ENCODE peak calls at places on chromosomes 6 and 20, in ten cellular contexts. F, T, S, J, P, E, Q, V, N and R are unnamed samples.

GRCh38 chr6:141483561-141484061 is 649.1 kb upstream of the GJE1 start:
- DNase-seq in F (peak; percentile 77), T (peak; percentile 47), S (peak; percentile 49), J (peak; percentile 9), P (peak; percentile 24), E (peak; percentile 8), Q (no peak), V (no peak), N (peak; percentile 48), R (no peak)

GRCh38 chr6:44246663-44247337 is at the start of gene HSP90AB1:
- DNase-seq in F (peak; percentile 98), T (peak; percentile 98), S (peak; percentile 92), J (peak; percentile 87), P (peak; percentile 98), E (peak; percentile 97), Q (peak; percentile 97), V (peak; percentile 96), N (peak; percentile 95), R (peak; percentile 94)

GRCh38 chr20:20638877-20639276 is 73.6 kb downstream of the RALGAPA2 start:
- DNase-seq in F (no peak), T (no peak), S (no peak), J (no peak), P (no peak), E (no peak), Q (no peak), V (no peak), N (no peak), R (no peak)

GRCh38 chr20:25247100-25247665 is 702 bp upstream of the PYGB start:
- DNase-seq in F (peak; percentile 28), T (peak; percentile 79), S (peak; percentile 60), J (no peak), P (peak; percentile 53), E (peak; percentile 72), Q (peak; percentile 64), V (no peak), N (no peak), R (peak; percentile 75)

GRCh38 chr6:37239950-37240713 is 17.4 kb upstream of the TBC1D22B start:
- DNase-seq in F (peak; percentile 69), T (peak; percentile 89), S (peak; percentile 60), J (peak; percentile 54), P (peak; percentile 90), E (peak; percentile 92), Q (peak; percentile 72), V (no peak), N (peak; percentile 8), R (peak; percentile 94)

GRCh38 chr20:13085275-13085674 is 76.5 kb downstream of the SPTLC3 start:
- DNase-seq in F (no peak), T (no peak), S (no peak), J (no peak), P (no peak), E (no peak), Q (no peak), V (no peak), N (no peak), R (no peak)

GRCh38 chr6:29602564-29603361 is 17.8 kb downstream of the OR2H2 start:
- DNase-seq in F (peak; percentile 7), T (no peak), S (peak; percentile 31), J (no peak), P (no peak), E (no peak), Q (no peak), V (peak; percentile 75), N (no peak), R (no peak)

GRCh38 chr20:60209048-60209447 is 250.8 kb downstream of the CDH26 start:
- DNase-seq in F (no peak), T (no peak), S (peak; percentile 38), J (no peak), P (no peak), E (no peak), Q (no peak), V (no peak), N (no peak), R (no peak)

GRCh38 chr6:44451803-44452690 is 64.5 kb downstream of the CDC5L start:
- DNase-seq in F (no peak), T (no peak), S (no peak), J (no peak), P (no peak), E (no peak), Q (no peak), V (no peak), N (no peak), R (no peak)

GRCh38 chr6:142294681-142295080 is 7.1 kb upstream of the ADGRG6 start:
- DNase-seq in F (no peak), T (no peak), S (no peak), J (no peak), P (no peak), E (no peak), Q (no peak), V (no peak), N (no peak), R (no peak)

GRCh38 chr6:139344186-139344963 is 30.1 kb downstream of the CITED2 start:
- DNase-seq in F (no peak), T (no peak), S (no peak), J (no peak), P (no peak), E (no peak), Q (no peak), V (no peak), N (no peak), R (no peak)

GRCh38 chr20:54062812-54063280 is 7.5 kb downstream of the BCAS1 start:
- DNase-seq in F (peak; percentile 22), T (no peak), S (peak; percentile 89), J (no peak), P (no peak), E (peak; percentile 69), Q (no peak), V (no peak), N (no peak), R (no peak)